ENCODE peak calls at places on chromosomes 4 and X, in seven cellular contexts. B, W, Q, C, P, I and G are unnamed samples.

GRCh38 chr4:38150021-38150671 is 189.9 kb downstream of the PTTG2 start:
- DNase-seq in B (no peak), P (no peak), W (no peak), I (no peak), C (no peak), Q (no peak), G (no peak)

GRCh38 chr4:15906024-15906443 is 32.5 kb downstream of the FGFBP1 start:
- DNase-seq in W (no peak), Q (peak; percentile 17), P (no peak), C (no peak), B (no peak), I (no peak), G (no peak)

GRCh38 chr4:69308634-69309033 is 28.4 kb downstream of the UGT2B28 start:
- DNase-seq in P (no peak), I (no peak), Q (no peak), C (no peak), B (no peak), W (no peak), G (no peak)

GRCh38 chr4:5043579-5043978 is 7.7 kb upstream of the STK32B start:
- DNase-seq in I (no peak), C (no peak), W (no peak), Q (no peak), P (no peak), B (no peak), G (no peak)

GRCh38 chr4:139951051-139951450 is 202.9 kb downstream of the MAML3 start:
- DNase-seq in I (peak; percentile 23), C (no peak), P (no peak), W (no peak), B (no peak), Q (peak; percentile 25), G (no peak)

GRCh38 chrX:10570601-10571000 is 49.8 kb downstream of the MID1 start:
- DNase-seq in W (no peak), Q (no peak), P (no peak), I (no peak), B (no peak), C (no peak), G (no peak)

GRCh38 chr4:164508836-164509235 is 245.1 kb upstream of the SMIM31 start:
- DNase-seq in C (no peak), W (no peak), P (no peak), Q (no peak), B (no peak), I (no peak), G (no peak)

GRCh38 chr4:4968161-4968757 is 51.0 kb downstream of the CYTL1 start:
- DNase-seq in P (no peak), I (no peak), C (no peak), W (no peak), Q (no peak), B (no peak), G (no peak)

GRCh38 chr4:108094923-108095482 is 73.7 kb downstream of the LEF1 start:
- DNase-seq in W (no peak), B (no peak), C (no peak), I (no peak), Q (no peak), P (no peak), G (no peak)

GRCh38 chr4:105998210-105998609 is 102.9 kb downstream of the NPNT start:
- DNase-seq in P (no peak), Q (no peak), C (no peak), W (no peak), B (no peak), I (peak; percentile 76), G (no peak)

GRCh38 chr4:6192245-6192644 is 8.1 kb downstream of the JAKMIP1 start:
- DNase-seq in B (no peak), Q (no peak), W (no peak), C (no peak), P (no peak), I (no peak), G (no peak)

GRCh38 chr4:67929447-67929846 is 33.8 kb downstream of the TMPRSS11A start:
- DNase-seq in P (no peak), B (no peak), W (no peak), Q (no peak), C (no peak), I (peak; percentile 50), G (peak; percentile 19)

GRCh38 chrX:71989768-71990167 is 79.1 kb downstream of the NHSL2 start:
- DNase-seq in I (peak; percentile 24), W (no peak), C (no peak), B (no peak), Q (no peak), P (no peak), G (no peak)

GRCh38 chr4:24888475-24888874 is 24.4 kb downstream of the CCDC149 start:
- DNase-seq in I (no peak), B (no peak), W (no peak), P (no peak), Q (no peak), C (no peak), G (no peak)

GRCh38 chr4:128322986-128323385 is 35.4 kb upstream of the PGRMC2 start:
- DNase-seq in W (no peak), B (no peak), C (no peak), Q (no peak), P (no peak), I (peak; percentile 90), G (peak; percentile 28)

GRCh38 chr4:98720871-98721480 is 62.6 kb upstream of the TSPAN5 start:
- DNase-seq in Q (no peak), C (no peak), B (no peak), I (peak; percentile 86), P (no peak), W (no peak), G (peak; percentile 72)

GRCh38 chr4:84238247-84239090 is 260.6 kb downstream of the NKX6-1 start:
- DNase-seq in P (no peak), W (no peak), B (no peak), I (no peak), C (no peak), Q (no peak), G (no peak)

GRCh38 chr4:140126261-140126660 is 27.7 kb downstream of the MAML3 start:
- DNase-seq in P (no peak), Q (no peak), B (no peak), C (no peak), W (no peak), I (no peak), G (no peak)

GRCh38 chr4:63795301-63795700 is 613.9 kb downstream of the TECRL start:
- DNase-seq in B (no peak), C (no peak), W (no peak), P (no peak), I (no peak), Q (no peak), G (no peak)

GRCh38 chr4:125123710-125124109 is 191.0 kb upstream of the FAT4 start:
- DNase-seq in Q (no peak), W (no peak), C (no peak), P (no peak), I (no peak), B (no peak), G (no peak)